ENCODE peak calls at places on chromosomes 7 and 10, in six cellular contexts. One of them, this sample, is unnamed.

GRCh38 chr7:93728292-93728691 is 153.8 kb upstream of the CALCR start:
- DNase-seq in fibroblast of lung: peak
- DNase-seq in tibial nerve: no peak
- DNase-seq in PC-3: no peak
- DNase-seq in CD8-positive, alpha-beta T cell: no peak
- DNase-seq in foreskin fibroblast: no peak
- DNase-seq in this sample: no peak

GRCh38 chr10:7945469-7946187 is 108.9 kb upstream of the GATA3 start:
- DNase-seq in fibroblast of lung: peak
- DNase-seq in tibial nerve: no peak
- DNase-seq in PC-3: peak
- DNase-seq in CD8-positive, alpha-beta T cell: no peak
- DNase-seq in foreskin fibroblast: peak
- DNase-seq in this sample: no peak

GRCh38 chr10:70376436-70377378 is 5.7 kb downstream of the LRRC20 start:
- DNase-seq in fibroblast of lung: peak
- DNase-seq in tibial nerve: no peak
- DNase-seq in PC-3: peak
- DNase-seq in CD8-positive, alpha-beta T cell: no peak
- DNase-seq in foreskin fibroblast: peak
- DNase-seq in this sample: no peak

GRCh38 chr7:30922596-30922995 is 10.9 kb downstream of the AQP1 start:
- DNase-seq in fibroblast of lung: no peak
- DNase-seq in tibial nerve: no peak
- DNase-seq in PC-3: no peak
- DNase-seq in CD8-positive, alpha-beta T cell: no peak
- DNase-seq in foreskin fibroblast: no peak
- DNase-seq in this sample: no peak

GRCh38 chr7:12130664-12131063 is 80.4 kb upstream of the TMEM106B start:
- DNase-seq in fibroblast of lung: peak
- DNase-seq in tibial nerve: no peak
- DNase-seq in PC-3: peak
- DNase-seq in CD8-positive, alpha-beta T cell: no peak
- DNase-seq in foreskin fibroblast: no peak
- DNase-seq in this sample: no peak

GRCh38 chr7:135253851-135254815 is 20.5 kb downstream of the STRA8 start:
- DNase-seq in fibroblast of lung: peak
- DNase-seq in tibial nerve: peak
- DNase-seq in PC-3: peak
- DNase-seq in CD8-positive, alpha-beta T cell: no peak
- DNase-seq in foreskin fibroblast: peak
- DNase-seq in this sample: no peak

GRCh38 chr10:114647545-114648138 is 10.4 kb downstream of the ABLIM1 start:
- DNase-seq in fibroblast of lung: peak
- DNase-seq in tibial nerve: no peak
- DNase-seq in PC-3: no peak
- DNase-seq in CD8-positive, alpha-beta T cell: no peak
- DNase-seq in foreskin fibroblast: peak
- DNase-seq in this sample: no peak

GRCh38 chr7:29007127-29007526 is 49.0 kb upstream of the TRIL start:
- DNase-seq in fibroblast of lung: no peak
- DNase-seq in tibial nerve: no peak
- DNase-seq in PC-3: no peak
- DNase-seq in CD8-positive, alpha-beta T cell: no peak
- DNase-seq in foreskin fibroblast: no peak
- DNase-seq in this sample: no peak

GRCh38 chr7:158581440-158582088 is 6.1 kb downstream of the PTPRN2 start:
- DNase-seq in fibroblast of lung: no peak
- DNase-seq in tibial nerve: no peak
- DNase-seq in PC-3: peak
- DNase-seq in CD8-positive, alpha-beta T cell: no peak
- DNase-seq in foreskin fibroblast: no peak
- DNase-seq in this sample: peak

DNA sequence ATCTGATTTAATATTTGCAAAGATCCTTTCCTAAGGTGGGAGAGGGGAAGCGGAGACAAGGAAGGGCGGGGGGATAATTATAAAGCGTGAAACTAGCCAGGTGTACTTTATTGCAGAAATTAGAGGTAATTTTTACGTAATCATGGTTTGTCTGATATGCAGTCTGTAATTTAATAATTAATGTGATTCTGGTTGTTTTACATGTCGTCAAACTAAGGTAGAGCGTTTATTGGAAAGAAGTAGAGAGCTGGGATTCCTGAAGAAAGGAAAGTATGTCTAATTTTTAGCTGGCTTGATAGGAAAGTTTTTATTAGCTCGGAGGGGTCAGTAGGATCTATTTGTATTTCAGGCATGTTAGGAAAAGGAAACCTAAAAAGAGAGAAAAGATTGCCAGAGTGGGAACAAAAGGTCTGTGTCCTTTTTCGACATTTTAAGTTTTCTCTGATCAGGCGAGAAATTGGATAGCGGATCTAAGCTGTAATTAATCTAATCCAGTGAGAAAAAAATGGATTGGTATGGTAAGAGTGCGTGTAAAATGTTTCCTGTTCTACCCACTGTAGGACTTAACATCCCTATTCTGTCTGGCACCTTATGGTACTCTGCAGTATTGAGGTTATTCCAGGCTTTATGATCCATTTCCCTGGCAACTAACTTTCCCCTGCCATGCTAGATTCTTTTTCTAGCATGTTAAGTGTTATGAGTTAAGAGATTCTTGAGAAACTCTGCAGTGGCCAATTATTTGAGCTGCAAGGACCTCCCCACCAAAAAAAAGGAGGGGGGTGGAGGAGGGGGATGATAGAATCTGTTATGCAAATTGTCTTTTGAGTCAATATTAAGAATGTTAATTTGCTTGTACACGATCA is 1.4 kb downstream of the CELF2 start:
- DNase-seq in fibroblast of lung: no peak
- DNase-seq in tibial nerve: no peak
- DNase-seq in PC-3: no peak
- DNase-seq in CD8-positive, alpha-beta T cell: no peak
- DNase-seq in foreskin fibroblast: no peak
- DNase-seq in this sample: no peak
- H3K4me3 ChIP-seq in fibroblast of lung: peak
- H3K4me3 ChIP-seq in tibial nerve: peak
- H3K4me3 ChIP-seq in PC-3: no peak
- H3K4me3 ChIP-seq in CD8-positive, alpha-beta T cell: no peak
- H3K4me3 ChIP-seq in foreskin fibroblast: peak
- H3K4me3 ChIP-seq in this sample: peak

GRCh38 chr7:100428967-100429636 is 529 bp upstream of the MEPCE start:
- DNase-seq in fibroblast of lung: peak
- DNase-seq in tibial nerve: peak
- DNase-seq in PC-3: peak
- DNase-seq in CD8-positive, alpha-beta T cell: peak
- DNase-seq in foreskin fibroblast: peak
- DNase-seq in this sample: peak

GRCh38 chr7:100428199-100428966 is at the start of gene ZCWPW1:
- DNase-seq in fibroblast of lung: peak
- DNase-seq in tibial nerve: peak
- DNase-seq in PC-3: peak
- DNase-seq in CD8-positive, alpha-beta T cell: peak
- DNase-seq in foreskin fibroblast: peak
- DNase-seq in this sample: peak

GRCh38 chr7:100429637-100430449 is at the start of gene MEPCE:
- DNase-seq in fibroblast of lung: peak
- DNase-seq in tibial nerve: peak
- DNase-seq in PC-3: peak
- DNase-seq in CD8-positive, alpha-beta T cell: peak
- DNase-seq in foreskin fibroblast: peak
- DNase-seq in this sample: peak

GRCh38 chr7:100426516-100426915 is 2.0 kb downstream of the ZCWPW1 start:
- DNase-seq in fibroblast of lung: no peak
- DNase-seq in tibial nerve: no peak
- DNase-seq in PC-3: no peak
- DNase-seq in CD8-positive, alpha-beta T cell: no peak
- DNase-seq in foreskin fibroblast: no peak
- DNase-seq in this sample: no peak

DNA sequence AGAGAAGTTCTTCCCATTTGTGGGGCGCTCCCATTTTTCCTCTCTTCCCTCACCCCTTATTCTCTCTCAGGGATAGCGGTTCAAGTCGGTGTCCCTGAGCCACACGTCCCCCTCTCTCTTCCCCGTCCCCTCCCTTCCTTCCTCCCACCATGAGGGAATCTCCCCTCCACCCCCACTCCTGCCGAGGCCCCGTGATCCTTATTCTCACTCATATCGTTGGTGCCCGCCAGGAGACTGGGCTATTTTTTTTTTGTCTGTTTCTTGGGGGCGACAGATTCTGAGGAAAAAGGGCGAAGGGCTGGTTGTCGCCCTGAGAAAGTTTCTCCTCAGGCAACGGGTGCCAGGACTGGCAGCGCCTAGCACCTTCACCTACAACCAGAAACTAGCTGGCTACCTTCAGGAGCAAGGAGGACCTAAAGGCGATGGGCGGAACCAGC is 723 bp downstream of the ZCWPW1 start:
- DNase-seq in fibroblast of lung: no peak
- DNase-seq in tibial nerve: no peak
- DNase-seq in PC-3: no peak
- DNase-seq in CD8-positive, alpha-beta T cell: no peak
- DNase-seq in foreskin fibroblast: no peak
- DNase-seq in this sample: no peak
- H3K4me3 ChIP-seq in fibroblast of lung: peak
- H3K4me3 ChIP-seq in tibial nerve: peak
- H3K4me3 ChIP-seq in PC-3: no peak
- H3K4me3 ChIP-seq in CD8-positive, alpha-beta T cell: no peak
- H3K4me3 ChIP-seq in foreskin fibroblast: peak
- H3K4me3 ChIP-seq in this sample: no peak

GRCh38 chr10:133236411-133237240 is 1.0 kb upstream of the VENTX start:
- DNase-seq in fibroblast of lung: no peak
- DNase-seq in tibial nerve: no peak
- DNase-seq in PC-3: no peak
- DNase-seq in CD8-positive, alpha-beta T cell: no peak
- DNase-seq in foreskin fibroblast: peak
- DNase-seq in this sample: no peak
- H3K4me3 ChIP-seq in fibroblast of lung: no peak
- H3K4me3 ChIP-seq in tibial nerve: peak
- H3K4me3 ChIP-seq in PC-3: no peak
- H3K4me3 ChIP-seq in CD8-positive, alpha-beta T cell: no peak
- H3K4me3 ChIP-seq in foreskin fibroblast: no peak
- H3K4me3 ChIP-seq in this sample: no peak

GRCh38 chr10:75433216-75433615 is 1.8 kb downstream of the LRMDA start:
- DNase-seq in fibroblast of lung: no peak
- DNase-seq in tibial nerve: no peak
- DNase-seq in PC-3: no peak
- DNase-seq in CD8-positive, alpha-beta T cell: no peak
- DNase-seq in foreskin fibroblast: no peak
- DNase-seq in this sample: no peak

GRCh38 chr10:75431180-75432111 is at the start of gene LRMDA:
- DNase-seq in fibroblast of lung: no peak
- DNase-seq in tibial nerve: peak
- DNase-seq in PC-3: peak
- DNase-seq in CD8-positive, alpha-beta T cell: no peak
- DNase-seq in foreskin fibroblast: peak
- DNase-seq in this sample: no peak

GRCh38 chr10:75432176-75432575 is 752 bp downstream of the LRMDA start:
- DNase-seq in fibroblast of lung: no peak
- DNase-seq in tibial nerve: no peak
- DNase-seq in PC-3: no peak
- DNase-seq in CD8-positive, alpha-beta T cell: no peak
- DNase-seq in foreskin fibroblast: no peak
- DNase-seq in this sample: no peak

GRCh38 chr10:75434292-75434691 is 2.9 kb downstream of the LRMDA start:
- DNase-seq in fibroblast of lung: no peak
- DNase-seq in tibial nerve: no peak
- DNase-seq in PC-3: no peak
- DNase-seq in CD8-positive, alpha-beta T cell: no peak
- DNase-seq in foreskin fibroblast: no peak
- DNase-seq in this sample: no peak

GRCh38 chr10:75432763-75433162 is 1.3 kb downstream of the LRMDA start:
- DNase-seq in fibroblast of lung: no peak
- DNase-seq in tibial nerve: no peak
- DNase-seq in PC-3: no peak
- DNase-seq in CD8-positive, alpha-beta T cell: no peak
- DNase-seq in foreskin fibroblast: no peak
- DNase-seq in this sample: no peak
- H3K4me3 ChIP-seq in fibroblast of lung: no peak
- H3K4me3 ChIP-seq in tibial nerve: no peak
- H3K4me3 ChIP-seq in PC-3: no peak
- H3K4me3 ChIP-seq in CD8-positive, alpha-beta T cell: no peak
- H3K4me3 ChIP-seq in foreskin fibroblast: no peak
- H3K4me3 ChIP-seq in this sample: no peak

GRCh38 chr7:45652630-45653029 is 78.5 kb downstream of the ADCY1 start:
- DNase-seq in fibroblast of lung: no peak
- DNase-seq in tibial nerve: no peak
- DNase-seq in PC-3: no peak
- DNase-seq in CD8-positive, alpha-beta T cell: no peak
- DNase-seq in foreskin fibroblast: no peak
- DNase-seq in this sample: no peak
- H3K4me3 ChIP-seq in fibroblast of lung: no peak
- H3K4me3 ChIP-seq in tibial nerve: no peak
- H3K4me3 ChIP-seq in PC-3: no peak
- H3K4me3 ChIP-seq in CD8-positive, alpha-beta T cell: no peak
- H3K4me3 ChIP-seq in foreskin fibroblast: no peak
- H3K4me3 ChIP-seq in this sample: no peak

GRCh38 chr10:35765039-35765662 is 123.1 kb upstream of the FZD8 start:
- DNase-seq in fibroblast of lung: peak
- DNase-seq in tibial nerve: no peak
- DNase-seq in PC-3: no peak
- DNase-seq in CD8-positive, alpha-beta T cell: no peak
- DNase-seq in foreskin fibroblast: no peak
- DNase-seq in this sample: no peak
- H3K4me3 ChIP-seq in fibroblast of lung: no peak
- H3K4me3 ChIP-seq in tibial nerve: no peak
- H3K4me3 ChIP-seq in PC-3: no peak
- H3K4me3 ChIP-seq in CD8-positive, alpha-beta T cell: no peak
- H3K4me3 ChIP-seq in foreskin fibroblast: no peak
- H3K4me3 ChIP-seq in this sample: no peak

DNA sequence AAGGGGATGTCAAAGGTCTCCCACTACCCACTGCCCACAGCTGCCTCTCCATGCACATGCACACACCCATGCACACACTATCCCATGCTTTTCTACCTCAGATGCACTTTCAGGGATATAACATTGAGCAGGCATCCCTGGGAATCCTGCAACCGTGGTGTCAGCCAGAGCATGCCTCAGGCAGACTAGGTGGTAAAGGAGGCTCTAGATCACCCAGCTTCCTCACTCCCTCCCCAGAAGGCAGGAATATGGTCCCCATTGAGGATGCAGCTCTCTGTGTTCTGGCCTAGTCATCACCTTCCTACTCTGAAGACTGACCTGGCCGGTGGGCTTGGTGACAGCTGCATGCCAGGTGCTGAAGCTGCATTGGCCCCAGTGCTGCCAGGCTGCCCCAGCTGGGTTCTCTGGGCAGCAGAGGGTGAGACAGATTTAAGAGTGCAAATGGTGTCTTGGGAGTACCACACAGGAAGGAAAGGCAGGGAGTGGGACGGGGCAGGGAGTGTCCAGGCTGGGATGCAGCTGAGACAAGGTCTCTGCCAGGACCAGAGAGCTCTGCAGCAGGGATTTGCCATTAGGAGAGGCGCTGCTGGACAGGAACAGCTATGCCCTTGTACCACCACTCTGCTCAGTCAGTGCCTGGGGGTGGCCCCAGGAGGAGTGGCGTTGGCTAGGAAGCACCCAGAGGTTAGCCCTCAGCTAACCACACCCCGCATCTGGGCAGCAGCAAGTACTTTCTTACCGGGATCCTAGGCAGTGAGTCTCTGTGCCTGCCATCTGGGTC is 53.4 kb upstream of the GDF10 start:
- DNase-seq in fibroblast of lung: no peak
- DNase-seq in tibial nerve: no peak
- DNase-seq in PC-3: no peak
- DNase-seq in CD8-positive, alpha-beta T cell: no peak
- DNase-seq in foreskin fibroblast: no peak
- DNase-seq in this sample: no peak
- H3K4me3 ChIP-seq in fibroblast of lung: no peak
- H3K4me3 ChIP-seq in tibial nerve: no peak
- H3K4me3 ChIP-seq in PC-3: no peak
- H3K4me3 ChIP-seq in CD8-positive, alpha-beta T cell: no peak
- H3K4me3 ChIP-seq in foreskin fibroblast: no peak
- H3K4me3 ChIP-seq in this sample: no peak